ENCODE peak calls at places on chromosomes 2 and 18, in ten cellular contexts. C is esophagus squamous epithelium, S is RWPE2, O is upper lobe of right lung, R is body of pancreas, T is neuronal stem cell, K is psoas muscle, U is A673, H is left lung, Q is keratinocyte. E is an unnamed sample. For H3K4me1, the result is how much of the 10 kb centered on the place peaks cover.

GRCh38 chr2:209917154-209917771 is 85.2 kb upstream of the RPE start:
- DNase-seq in H (no peak), C (no peak), S (no peak), K (no peak), Q (no peak), T (no peak), R (no peak), U (no peak), O (no peak), E (no peak)

GRCh38 chr18:56532176-56532840 is 106.1 kb downstream of the TXNL1 start:
- DNase-seq in S (no peak), K (no peak), U (no peak), H (no peak), C (no peak), R (no peak), Q (no peak), T (no peak), O (no peak), E (no peak)

GRCh38 chr2:231662028-231662810 is 46.1 kb upstream of the PTMA start:
- DNase-seq in K (peak), C (peak), T (peak), Q (peak), R (peak), S (peak), H (peak), O (peak), U (peak), E (peak)

GRCh38 chr18:10705786-10706185 is 180.0 kb downstream of the NAPG start:
- DNase-seq in S (no peak), Q (no peak), R (no peak), K (no peak), H (no peak), C (no peak), T (no peak), U (no peak), O (no peak), E (no peak)

GRCh38 chr2:164706522-164706921 is 85.2 kb upstream of the GRB14 start:
- DNase-seq in Q (peak), R (no peak), H (no peak), T (no peak), U (peak), K (no peak), C (no peak), O (no peak), S (no peak), E (no peak)

GRCh38 chr2:187552959-187553681 is 1.1 kb downstream of the TFPI start:
- DNase-seq in Q (no peak), K (no peak), O (no peak), H (no peak), U (no peak), R (no peak), T (no peak), C (no peak), S (no peak), E (no peak)

GRCh38 chr2:1593371-1594205 is 150.7 kb downstream of the PXDN start:
- DNase-seq in O (peak), T (no peak), S (peak), U (peak), Q (no peak), K (no peak), H (peak), C (no peak), R (no peak), E (no peak)

GRCh38 chr2:128536925-128537620 is 218.4 kb upstream of the HS6ST1 start:
- DNase-seq in T (peak), O (no peak), C (no peak), K (no peak), Q (no peak), R (no peak), S (no peak), H (no peak), U (peak), E (no peak)

GRCh38 chr2:11073791-11074190 is 81.5 kb upstream of the SLC66A3 start:
- DNase-seq in K (no peak), O (no peak), S (no peak), U (no peak), T (no peak), Q (no peak), R (no peak), C (no peak), H (no peak), E (no peak)

GRCh38 chr2:74164761-74165160 is 13.9 kb downstream of the MOB1A start:
- DNase-seq in Q (no peak), H (no peak), S (no peak), R (no peak), T (no peak), O (no peak), U (no peak), C (no peak), K (no peak), E (no peak)

DNA sequence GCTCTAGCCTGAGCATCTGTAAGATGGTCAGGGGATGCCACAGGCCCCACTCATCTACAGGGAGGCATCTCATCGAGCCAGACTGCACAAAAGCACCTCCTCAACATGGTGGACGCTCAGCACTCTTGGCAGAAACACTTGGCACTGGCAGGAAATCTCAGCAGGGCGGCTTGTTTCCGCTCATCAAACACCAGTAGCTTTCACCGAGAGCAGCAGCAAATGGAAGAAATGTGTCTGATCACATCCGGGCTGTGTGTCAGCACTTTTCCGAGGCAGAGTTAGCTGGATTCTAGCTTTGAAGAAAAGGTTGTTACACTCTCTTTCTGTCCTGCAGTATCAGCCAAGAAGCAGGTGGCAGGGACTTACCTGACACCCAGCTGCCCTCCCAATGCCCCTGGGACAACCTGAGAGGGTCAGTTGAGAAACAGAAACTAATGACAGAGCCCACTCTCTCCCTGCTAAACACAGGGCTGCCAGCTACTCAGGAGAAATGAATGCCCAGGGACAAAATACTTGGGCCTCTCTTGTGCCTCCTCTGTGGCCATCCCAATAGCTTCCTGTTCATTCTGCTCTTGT is 68.9 kb upstream of the FZD7 start:
- DNase-seq in R (no peak), K (no peak), C (no peak), H (no peak), S (no peak), T (no peak), Q (no peak), O (no peak), U (peak), E (no peak)
- H3K4me3 ChIP-seq in R (no peak), K (no peak), C (no peak), H (no peak), S (no peak), T (no peak), Q (no peak), O (no peak), U (no peak), E (no peak)

GRCh38 chr2:236010920-236011685 is 157.1 kb downstream of the GBX2 start:
- DNase-seq in C (no peak), K (no peak), O (no peak), T (no peak), R (no peak), H (no peak), S (no peak), U (no peak), Q (no peak), E (no peak)

GRCh38 chr2:236014408-236015131 is 153.6 kb downstream of the GBX2 start:
- DNase-seq in O (no peak), K (no peak), H (no peak), C (no peak), T (no peak), R (no peak), U (no peak), Q (no peak), S (no peak), E (peak)

GRCh38 chr2:236012155-236012554 is 156.0 kb downstream of the GBX2 start:
- DNase-seq in K (no peak), S (no peak), O (no peak), H (no peak), R (no peak), C (no peak), U (no peak), T (no peak), Q (no peak), E (no peak)

GRCh38 chr2:236008006-236008405 is 160.2 kb downstream of the GBX2 start:
- DNase-seq in T (no peak), U (no peak), Q (no peak), H (no peak), S (no peak), O (no peak), R (no peak), K (no peak), C (no peak), E (no peak)

GRCh38 chr2:236008857-236009256 is 159.3 kb downstream of the GBX2 start:
- DNase-seq in R (no peak), T (no peak), S (no peak), H (no peak), K (no peak), U (no peak), C (no peak), Q (no peak), O (no peak), E (no peak)
- H3K4me1 ChIP-seq in R (under half), T (under half), S (under half), H (under half), K (under half), U (under half), C (under half), Q (under half), O (under half), E (under half)

GRCh38 chr2:8515390-8515761 is 166.5 kb upstream of the ID2 start:
- DNase-seq in S (no peak), H (no peak), K (no peak), Q (no peak), O (no peak), C (no peak), T (no peak), U (no peak), R (peak), E (peak)
- H3K4me3 ChIP-seq in S (no peak), H (no peak), K (no peak), Q (no peak), O (no peak), C (no peak), T (no peak), U (no peak), R (no peak), E (no peak)

DNA sequence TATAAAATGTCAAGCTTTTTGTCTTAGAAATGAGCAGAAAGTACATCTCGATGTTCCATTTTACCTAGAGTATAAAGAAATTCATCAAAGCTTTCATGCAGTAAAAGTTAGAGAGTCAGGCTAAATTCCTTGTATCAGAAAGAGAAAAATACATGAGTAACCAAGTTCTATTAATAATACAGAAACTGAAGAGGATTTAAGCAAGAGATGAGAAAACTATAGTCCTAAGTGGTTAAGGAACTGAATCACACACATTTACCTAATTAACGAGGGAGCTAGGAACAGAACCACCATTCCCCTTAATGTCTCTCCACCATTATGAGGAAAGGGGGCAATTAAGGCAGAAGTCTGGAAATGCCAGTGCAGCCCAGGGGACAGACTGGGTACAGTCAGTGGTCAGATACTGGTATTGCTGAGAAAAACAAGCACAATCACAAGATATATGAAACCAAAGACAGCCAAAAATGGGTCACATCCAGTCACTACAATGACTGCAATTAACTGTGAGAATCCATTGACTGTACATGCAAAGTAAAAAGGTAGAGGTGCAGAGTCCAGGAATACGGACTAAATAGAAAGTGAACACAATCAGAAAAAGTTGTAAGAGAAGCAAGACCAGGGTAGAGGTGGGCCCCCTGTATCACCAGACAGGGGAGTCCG is 23.9 kb downstream of the MAP4K3 start:
- DNase-seq in C (no peak), U (no peak), T (no peak), Q (no peak), S (no peak), R (no peak), H (no peak), O (no peak), K (no peak), E (no peak)
- H3K4me1 ChIP-seq in C (under half), U (half or more), T (under half), Q (under half), S (under half), R (under half), H (under half), O (under half), K (half or more), E (under half)